ENCODE peak calls at places on chromosomes 2 and 18, in eight cellular contexts. One of them, this sample, is unnamed. For H3K4me1 and H3K9me3, the result is how much of the 10 kb centered on the place peaks cover.

GRCh38 chr2:212346865-212347264 is 191.7 kb downstream of the ERBB4 start:
- DNase-seq in upper lobe of right lung: no peak
- DNase-seq in colonic mucosa: no peak
- DNase-seq in adrenal gland: no peak
- DNase-seq in heart left ventricle: no peak
- DNase-seq in neuronal stem cell: no peak
- DNase-seq in sigmoid colon: no peak
- DNase-seq in SJSA1: no peak
- DNase-seq in this sample: no peak

GRCh38 chr2:176812376-176812775 is 400.2 kb upstream of the HNRNPA3 start:
- DNase-seq in sigmoid colon: no peak
- DNase-seq in neuronal stem cell: no peak
- DNase-seq in colonic mucosa: no peak
- DNase-seq in heart left ventricle: no peak
- DNase-seq in adrenal gland: peak
- DNase-seq in SJSA1: no peak
- DNase-seq in upper lobe of right lung: no peak
- DNase-seq in this sample: no peak

GRCh38 chr2:67930156-67930555 is 132.6 kb downstream of the C1D start:
- DNase-seq in neuronal stem cell: no peak
- DNase-seq in SJSA1: no peak
- DNase-seq in heart left ventricle: no peak
- DNase-seq in sigmoid colon: no peak
- DNase-seq in adrenal gland: no peak
- DNase-seq in upper lobe of right lung: no peak
- DNase-seq in colonic mucosa: no peak
- DNase-seq in this sample: peak

GRCh38 chr2:159446201-159446600 is 159.7 kb upstream of the WDSUB1 start:
- DNase-seq in neuronal stem cell: no peak
- DNase-seq in colonic mucosa: no peak
- DNase-seq in sigmoid colon: no peak
- DNase-seq in upper lobe of right lung: no peak
- DNase-seq in heart left ventricle: no peak
- DNase-seq in SJSA1: no peak
- DNase-seq in adrenal gland: no peak
- DNase-seq in this sample: no peak

GRCh38 chr2:9638532-9638931 is 7.7 kb upstream of the YWHAQ start:
- DNase-seq in neuronal stem cell: no peak
- DNase-seq in SJSA1: peak
- DNase-seq in sigmoid colon: peak
- DNase-seq in upper lobe of right lung: peak
- DNase-seq in adrenal gland: peak
- DNase-seq in colonic mucosa: peak
- DNase-seq in heart left ventricle: peak
- DNase-seq in this sample: no peak

GRCh38 chr2:238024986-238025385 is 35.8 kb upstream of the SCLY start:
- DNase-seq in SJSA1: no peak
- DNase-seq in neuronal stem cell: no peak
- DNase-seq in heart left ventricle: no peak
- DNase-seq in upper lobe of right lung: no peak
- DNase-seq in colonic mucosa: peak
- DNase-seq in sigmoid colon: no peak
- DNase-seq in adrenal gland: no peak
- DNase-seq in this sample: no peak

GRCh38 chr18:32549248-32549842 is 78.7 kb upstream of the GAREM1 start:
- DNase-seq in heart left ventricle: peak
- DNase-seq in sigmoid colon: no peak
- DNase-seq in neuronal stem cell: peak
- DNase-seq in colonic mucosa: peak
- DNase-seq in upper lobe of right lung: no peak
- DNase-seq in SJSA1: peak
- DNase-seq in adrenal gland: peak
- DNase-seq in this sample: peak

GRCh38 chr2:66875941-66876462 is 441.1 kb downstream of the MEIS1 start:
- DNase-seq in heart left ventricle: no peak
- DNase-seq in SJSA1: no peak
- DNase-seq in upper lobe of right lung: no peak
- DNase-seq in adrenal gland: no peak
- DNase-seq in colonic mucosa: no peak
- DNase-seq in neuronal stem cell: no peak
- DNase-seq in sigmoid colon: no peak
- DNase-seq in this sample: no peak

GRCh38 chr2:33040541-33040940 is 93.8 kb downstream of the LTBP1 start:
- DNase-seq in heart left ventricle: no peak
- DNase-seq in sigmoid colon: no peak
- DNase-seq in upper lobe of right lung: no peak
- DNase-seq in colonic mucosa: no peak
- DNase-seq in adrenal gland: no peak
- DNase-seq in SJSA1: no peak
- DNase-seq in neuronal stem cell: no peak
- DNase-seq in this sample: no peak

GRCh38 chr2:18077724-18078123 is 199.3 kb downstream of the KCNS3 start:
- DNase-seq in colonic mucosa: no peak
- DNase-seq in neuronal stem cell: no peak
- DNase-seq in sigmoid colon: no peak
- DNase-seq in upper lobe of right lung: no peak
- DNase-seq in SJSA1: no peak
- DNase-seq in adrenal gland: no peak
- DNase-seq in heart left ventricle: no peak
- DNase-seq in this sample: no peak

GRCh38 chr18:12520442-12520992 is 112.8 kb downstream of the PRELID3A start:
- DNase-seq in SJSA1: no peak
- DNase-seq in heart left ventricle: no peak
- DNase-seq in colonic mucosa: no peak
- DNase-seq in sigmoid colon: no peak
- DNase-seq in adrenal gland: no peak
- DNase-seq in neuronal stem cell: peak
- DNase-seq in upper lobe of right lung: no peak
- DNase-seq in this sample: no peak

GRCh38 chr18:36662000-36662399 is 166.8 kb downstream of the TPGS2 start:
- DNase-seq in heart left ventricle: no peak
- DNase-seq in SJSA1: no peak
- DNase-seq in adrenal gland: no peak
- DNase-seq in sigmoid colon: no peak
- DNase-seq in neuronal stem cell: no peak
- DNase-seq in colonic mucosa: no peak
- DNase-seq in upper lobe of right lung: no peak
- DNase-seq in this sample: peak

GRCh38 chr18:44464401-44465185 is 216.1 kb upstream of the SETBP1 start:
- DNase-seq in sigmoid colon: no peak
- DNase-seq in upper lobe of right lung: no peak
- DNase-seq in colonic mucosa: no peak
- DNase-seq in neuronal stem cell: peak
- DNase-seq in adrenal gland: no peak
- DNase-seq in heart left ventricle: no peak
- DNase-seq in SJSA1: peak
- DNase-seq in this sample: no peak

GRCh38 chr2:72982781-72983499 is 65.6 kb downstream of the EMX1 start:
- DNase-seq in heart left ventricle: no peak
- DNase-seq in neuronal stem cell: no peak
- DNase-seq in sigmoid colon: no peak
- DNase-seq in adrenal gland: no peak
- DNase-seq in colonic mucosa: no peak
- DNase-seq in SJSA1: no peak
- DNase-seq in upper lobe of right lung: no peak
- DNase-seq in this sample: no peak

GRCh38 chr2:72980535-72981217 is 63.4 kb downstream of the EMX1 start:
- DNase-seq in adrenal gland: no peak
- DNase-seq in SJSA1: no peak
- DNase-seq in neuronal stem cell: no peak
- DNase-seq in sigmoid colon: no peak
- DNase-seq in upper lobe of right lung: no peak
- DNase-seq in heart left ventricle: no peak
- DNase-seq in colonic mucosa: no peak
- DNase-seq in this sample: no peak

GRCh38 chr2:72981516-72981915 is 64.2 kb downstream of the EMX1 start:
- DNase-seq in upper lobe of right lung: no peak
- DNase-seq in colonic mucosa: peak
- DNase-seq in neuronal stem cell: no peak
- DNase-seq in sigmoid colon: no peak
- DNase-seq in adrenal gland: no peak
- DNase-seq in SJSA1: no peak
- DNase-seq in heart left ventricle: no peak
- DNase-seq in this sample: no peak

GRCh38 chr2:72983500-72984039 is 66.3 kb downstream of the EMX1 start:
- DNase-seq in sigmoid colon: no peak
- DNase-seq in upper lobe of right lung: peak
- DNase-seq in SJSA1: no peak
- DNase-seq in adrenal gland: no peak
- DNase-seq in neuronal stem cell: no peak
- DNase-seq in heart left ventricle: no peak
- DNase-seq in colonic mucosa: peak
- DNase-seq in this sample: no peak

GRCh38 chr2:72982219-72982618 is 64.9 kb downstream of the EMX1 start:
- DNase-seq in adrenal gland: no peak
- DNase-seq in colonic mucosa: no peak
- DNase-seq in SJSA1: peak
- DNase-seq in neuronal stem cell: no peak
- DNase-seq in heart left ventricle: no peak
- DNase-seq in sigmoid colon: no peak
- DNase-seq in upper lobe of right lung: no peak
- DNase-seq in this sample: no peak
- H3K4me1 ChIP-seq in adrenal gland: under half
- H3K4me1 ChIP-seq in colonic mucosa: under half
- H3K4me1 ChIP-seq in SJSA1: under half
- H3K4me1 ChIP-seq in neuronal stem cell: under half
- H3K4me1 ChIP-seq in heart left ventricle: half or more
- H3K4me1 ChIP-seq in sigmoid colon: under half
- H3K4me1 ChIP-seq in upper lobe of right lung: under half
- H3K4me1 ChIP-seq in this sample: under half

GRCh38 chr2:45932278-45932975 is 281.0 kb downstream of the PRKCE start:
- DNase-seq in upper lobe of right lung: no peak
- DNase-seq in adrenal gland: peak
- DNase-seq in SJSA1: peak
- DNase-seq in heart left ventricle: no peak
- DNase-seq in neuronal stem cell: no peak
- DNase-seq in sigmoid colon: no peak
- DNase-seq in colonic mucosa: no peak
- DNase-seq in this sample: no peak

GRCh38 chr2:45929674-45930395 is 278.4 kb downstream of the PRKCE start:
- DNase-seq in upper lobe of right lung: no peak
- DNase-seq in colonic mucosa: no peak
- DNase-seq in heart left ventricle: no peak
- DNase-seq in neuronal stem cell: no peak
- DNase-seq in sigmoid colon: no peak
- DNase-seq in adrenal gland: no peak
- DNase-seq in SJSA1: no peak
- DNase-seq in this sample: no peak

GRCh38 chr2:45925636-45926350 is 274.3 kb downstream of the PRKCE start:
- DNase-seq in neuronal stem cell: no peak
- DNase-seq in upper lobe of right lung: no peak
- DNase-seq in sigmoid colon: no peak
- DNase-seq in heart left ventricle: no peak
- DNase-seq in colonic mucosa: no peak
- DNase-seq in SJSA1: no peak
- DNase-seq in adrenal gland: no peak
- DNase-seq in this sample: no peak

GRCh38 chr2:45928946-45929345 is 277.5 kb downstream of the PRKCE start:
- DNase-seq in neuronal stem cell: no peak
- DNase-seq in adrenal gland: no peak
- DNase-seq in SJSA1: no peak
- DNase-seq in colonic mucosa: no peak
- DNase-seq in heart left ventricle: peak
- DNase-seq in upper lobe of right lung: no peak
- DNase-seq in sigmoid colon: no peak
- DNase-seq in this sample: no peak

DNA sequence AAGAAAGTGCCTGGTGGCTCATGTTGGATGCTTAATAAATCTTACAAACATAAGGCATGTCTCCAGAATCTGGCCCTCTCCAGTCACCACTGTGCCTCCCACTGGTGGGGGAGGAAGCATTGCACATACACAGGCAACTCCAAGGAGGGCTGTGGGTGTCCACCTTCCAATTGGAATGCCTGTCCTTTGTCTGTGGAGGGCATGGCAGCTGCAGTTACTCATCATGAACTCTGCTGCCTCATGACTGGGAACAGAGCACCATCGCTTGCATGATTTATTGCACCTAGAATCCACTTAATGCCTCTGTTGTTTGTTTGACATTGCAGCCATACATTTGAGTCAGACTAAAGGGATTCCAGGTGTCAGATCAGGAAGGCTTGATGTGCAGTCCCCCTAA is 278.9 kb downstream of the PRKCE start:
- DNase-seq in SJSA1: peak
- DNase-seq in upper lobe of right lung: no peak
- DNase-seq in sigmoid colon: no peak
- DNase-seq in neuronal stem cell: no peak
- DNase-seq in heart left ventricle: no peak
- DNase-seq in adrenal gland: no peak
- DNase-seq in colonic mucosa: no peak
- DNase-seq in this sample: no peak
- H3K27ac ChIP-seq in SJSA1: no peak
- H3K27ac ChIP-seq in upper lobe of right lung: peak
- H3K27ac ChIP-seq in sigmoid colon: no peak
- H3K27ac ChIP-seq in neuronal stem cell: no peak
- H3K27ac ChIP-seq in heart left ventricle: peak
- H3K27ac ChIP-seq in adrenal gland: no peak
- H3K27ac ChIP-seq in colonic mucosa: no peak
- H3K27ac ChIP-seq in this sample: no peak

GRCh38 chr2:172513935-172514586 is 41.8 kb upstream of the PDK1 start:
- DNase-seq in sigmoid colon: no peak
- DNase-seq in neuronal stem cell: no peak
- DNase-seq in adrenal gland: no peak
- DNase-seq in SJSA1: no peak
- DNase-seq in colonic mucosa: no peak
- DNase-seq in upper lobe of right lung: no peak
- DNase-seq in heart left ventricle: no peak
- DNase-seq in this sample: no peak
- H3K9me3 ChIP-seq in sigmoid colon: under half
- H3K9me3 ChIP-seq in neuronal stem cell: under half
- H3K9me3 ChIP-seq in adrenal gland: under half
- H3K9me3 ChIP-seq in SJSA1: under half
- H3K9me3 ChIP-seq in colonic mucosa: under half
- H3K9me3 ChIP-seq in upper lobe of right lung: under half
- H3K9me3 ChIP-seq in heart left ventricle: under half
- H3K9me3 ChIP-seq in this sample: under half

GRCh38 chr2:136130511-136130910 is 12.6 kb upstream of the CXCR4 start:
- DNase-seq in heart left ventricle: no peak
- DNase-seq in colonic mucosa: no peak
- DNase-seq in SJSA1: no peak
- DNase-seq in neuronal stem cell: no peak
- DNase-seq in upper lobe of right lung: no peak
- DNase-seq in sigmoid colon: no peak
- DNase-seq in adrenal gland: no peak
- DNase-seq in this sample: no peak
- H3K4me1 ChIP-seq in heart left ventricle: under half
- H3K4me1 ChIP-seq in colonic mucosa: under half
- H3K4me1 ChIP-seq in SJSA1: under half
- H3K4me1 ChIP-seq in neuronal stem cell: under half
- H3K4me1 ChIP-seq in upper lobe of right lung: under half
- H3K4me1 ChIP-seq in sigmoid colon: under half
- H3K4me1 ChIP-seq in adrenal gland: under half
- H3K4me1 ChIP-seq in this sample: under half

DNA sequence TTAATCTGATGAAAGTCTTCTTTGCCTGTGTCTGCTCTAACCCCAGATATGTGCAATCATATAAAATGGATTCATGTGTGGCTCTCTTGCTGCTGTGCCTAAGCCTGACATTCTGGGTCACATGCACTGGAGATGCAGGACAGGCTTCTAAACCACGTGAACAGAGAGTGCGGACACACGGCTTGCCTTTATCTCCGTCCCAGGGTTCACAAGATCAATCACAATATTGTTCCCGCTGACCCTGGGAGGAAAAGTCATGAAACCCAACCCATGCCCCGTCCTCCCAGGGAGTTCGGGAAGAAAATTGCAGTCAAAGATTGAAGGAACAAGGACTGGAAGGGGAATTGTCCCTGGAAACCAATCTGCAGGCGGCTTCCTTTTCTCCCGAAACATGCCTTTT is 74.8 kb downstream of the VAPA start:
- DNase-seq in adrenal gland: no peak
- DNase-seq in SJSA1: no peak
- DNase-seq in upper lobe of right lung: no peak
- DNase-seq in heart left ventricle: no peak
- DNase-seq in sigmoid colon: no peak
- DNase-seq in colonic mucosa: no peak
- DNase-seq in neuronal stem cell: no peak
- DNase-seq in this sample: no peak
- H3K27ac ChIP-seq in adrenal gland: no peak
- H3K27ac ChIP-seq in SJSA1: no peak
- H3K27ac ChIP-seq in upper lobe of right lung: no peak
- H3K27ac ChIP-seq in heart left ventricle: no peak
- H3K27ac ChIP-seq in sigmoid colon: no peak
- H3K27ac ChIP-seq in colonic mucosa: no peak
- H3K27ac ChIP-seq in neuronal stem cell: no peak
- H3K27ac ChIP-seq in this sample: no peak